ENCODE peak calls at places on chromosomes 3 and 15, in five cellular contexts. K is adrenal gland, U is heart left ventricle, M is ACHN, D is EL. H is an unnamed sample.

GRCh38 chr3:107013606-107014005 is 363.6 kb upstream of the CCDC54 start:
- DNase-seq in K (no peak), U (no peak), M (no peak), D (no peak), H (no peak)

GRCh38 chr15:100553468-100553867 is 24.7 kb upstream of the CERS3 start:
- DNase-seq in K (no peak), U (no peak), M (no peak), D (no peak), H (no peak)

GRCh38 chr15:67109141-67110034 is 44.0 kb downstream of the SMAD3 start:
- DNase-seq in K (peak), U (peak), M (peak), D (peak), H (no peak)

GRCh38 chr15:31300208-31300661 is 26.4 kb upstream of the KLF13 start:
- DNase-seq in K (no peak), U (peak), M (no peak), D (no peak), H (peak)

GRCh38 chr3:156448300-156448699 is 106.6 kb downstream of the SSR3 start:
- DNase-seq in K (no peak), U (no peak), M (peak), D (peak), H (peak)

GRCh38 chr3:46573701-46574100 is 7.6 kb upstream of the LRRC2 start:
- DNase-seq in K (no peak), U (no peak), M (no peak), D (no peak), H (no peak)

GRCh38 chr3:21138085-21138484 is 612.9 kb downstream of the ZNF385D start:
- DNase-seq in K (no peak), U (no peak), M (no peak), D (no peak), H (no peak)

GRCh38 chr3:31934018-31934417 is 47.0 kb downstream of the OSBPL10 start:
- DNase-seq in K (no peak), U (no peak), M (no peak), D (no peak), H (no peak)

GRCh38 chr15:62498711-62499110 is 333.6 kb upstream of the C2CD4B start:
- DNase-seq in K (no peak), U (no peak), M (no peak), D (peak), H (no peak)

GRCh38 chr15:41648770-41649169 is 11.4 kb upstream of the MGA start:
- DNase-seq in K (no peak), U (no peak), M (no peak), D (peak), H (no peak)

GRCh38 chr3:149816986-149817385 is 4.0 kb downstream of the RNF13 start:
- DNase-seq in K (no peak), U (no peak), M (no peak), D (peak), H (no peak)

GRCh38 chr3:110413291-110413690 is 658.3 kb upstream of the NECTIN3 start:
- DNase-seq in K (no peak), U (no peak), M (no peak), D (peak), H (no peak)

GRCh38 chr3:154981201-154981600 is 98.9 kb upstream of the MME start:
- DNase-seq in K (no peak), U (no peak), M (no peak), D (peak), H (no peak)

GRCh38 chr15:64095431-64095794 is 369 bp upstream of the SNX1 start:
- DNase-seq in K (no peak), U (no peak), M (no peak), D (no peak), H (no peak)

GRCh38 chr3:27357665-27358258 is 11.4 kb downstream of the NEK10 start:
- DNase-seq in K (peak), U (peak), M (peak), D (peak), H (peak)

GRCh38 chr3:53493618-53493996 is 804 bp upstream of the CACNA1D start:
- DNase-seq in K (no peak), U (no peak), M (no peak), D (no peak), H (peak)

GRCh38 chr15:33296856-33297255 is 13.9 kb upstream of the RYR3 start:
- DNase-seq in K (no peak), U (no peak), M (no peak), D (no peak), H (no peak)

GRCh38 chr15:31330836-31331235 is 4.2 kb downstream of the KLF13 start:
- DNase-seq in K (no peak), U (no peak), M (no peak), D (no peak), H (no peak)

GRCh38 chr3:154427685-154428291 is 2.2 kb downstream of the GPR149 start:
- DNase-seq in K (no peak), U (no peak), M (no peak), D (no peak), H (no peak)

GRCh38 chr3:99966657-99967420 is 147.5 kb downstream of the FILIP1L start:
- DNase-seq in K (no peak), U (no peak), M (no peak), D (peak), H (no peak)

H was measured in HT-29.